ENCODE peak calls at places on chromosome 2, in eight cellular contexts. T, A, N, V, F, L, G and B are unnamed samples. For H3K36me3 and H3K4me1, the result is how much of the 10 kb centered on the place peaks cover.

GRCh38 chr2:70983506-70984227 is 5.2 kb downstream of the ANKRD53 start:
- DNase-seq in T (no peak), A (peak), N (no peak), V (no peak), F (no peak), L (no peak), G (no peak), B (no peak)

GRCh38 chr2:54079331-54079730 is 36.1 kb upstream of the ACYP2 start:
- DNase-seq in T (no peak), A (no peak), N (no peak), V (no peak), F (no peak), L (no peak), G (no peak), B (no peak)

GRCh38 chr2:135582383-135582782 is 51.1 kb downstream of the R3HDM1 start:
- DNase-seq in T (no peak), A (no peak), N (no peak), V (no peak), F (no peak), L (no peak), G (no peak), B (no peak)

GRCh38 chr2:150080115-150080514 is 407.4 kb downstream of the RND3 start:
- DNase-seq in T (no peak), A (no peak), N (no peak), V (no peak), F (no peak), L (peak), G (peak), B (no peak)

GRCh38 chr2:176121377-176122111 is 975 bp upstream of the HOXD9 start:
- DNase-seq in T (no peak), A (no peak), N (no peak), V (no peak), F (no peak), L (no peak), G (no peak), B (no peak)

GRCh38 chr2:16073471-16073870 is 133.1 kb downstream of the MYCN start:
- DNase-seq in T (no peak), A (no peak), N (peak), V (no peak), F (no peak), L (no peak), G (no peak), B (no peak)

GRCh38 chr2:9690716-9691498 is 60.1 kb upstream of the YWHAQ start:
- DNase-seq in T (no peak), A (no peak), N (peak), V (no peak), F (no peak), L (no peak), G (no peak), B (no peak)

GRCh38 chr2:69518836-69519235 is 81.6 kb upstream of the NFU1 start:
- DNase-seq in T (no peak), A (no peak), N (no peak), V (no peak), F (peak), L (peak), G (no peak), B (peak)

GRCh38 chr2:216559625-216560156 is 61.0 kb downstream of the RPL37A start:
- DNase-seq in T (no peak), A (no peak), N (no peak), V (no peak), F (no peak), L (no peak), G (no peak), B (no peak)

GRCh38 chr2:23452397-23452796 is 67.4 kb downstream of the KLHL29 start:
- DNase-seq in T (no peak), A (no peak), N (no peak), V (no peak), F (no peak), L (peak), G (no peak), B (no peak)

GRCh38 chr2:210502997-210503621 is 26.6 kb upstream of the LANCL1 start:
- DNase-seq in T (no peak), A (no peak), N (peak), V (peak), F (peak), L (peak), G (peak), B (no peak)

GRCh38 chr2:237378650-237379049 is 35.3 kb downstream of the COL6A3 start:
- DNase-seq in T (no peak), A (no peak), N (no peak), V (no peak), F (no peak), L (no peak), G (no peak), B (no peak)

GRCh38 chr2:104375206-104375605 is 478.7 kb upstream of the POU3F3 start:
- DNase-seq in T (no peak), A (no peak), N (no peak), V (no peak), F (no peak), L (no peak), G (no peak), B (no peak)

GRCh38 chr2:111119004-111119846 is 1.5 kb upstream of the BCL2L11 start:
- DNase-seq in T (no peak), A (no peak), N (no peak), V (peak), F (peak), L (no peak), G (no peak), B (no peak)

GRCh38 chr2:207133862-207134519 is 31.8 kb downstream of the KLF7 start:
- DNase-seq in T (peak), A (peak), N (no peak), V (peak), F (peak), L (peak), G (peak), B (peak)

GRCh38 chr2:102034683-102035606 is 43.2 kb downstream of the IL1R2 start:
- DNase-seq in T (no peak), A (no peak), N (no peak), V (no peak), F (no peak), L (no peak), G (no peak), B (no peak)

GRCh38 chr2:10717630-10718029 is 3.8 kb upstream of the ATP6V1C2 start:
- DNase-seq in T (no peak), A (peak), N (no peak), V (no peak), F (no peak), L (peak), G (peak), B (peak)

GRCh38 chr2:43333096-43333655 is 106.8 kb upstream of the ZFP36L2 start:
- DNase-seq in T (no peak), A (no peak), N (no peak), V (no peak), F (peak), L (no peak), G (no peak), B (peak)

GRCh38 chr2:1234731-1235308 is 178.4 kb upstream of the TPO start:
- DNase-seq in T (no peak), A (no peak), N (no peak), V (no peak), F (no peak), L (peak), G (no peak), B (no peak)

GRCh38 chr2:174863183-174863582 is 98.9 kb upstream of the CHRNA1 start:
- DNase-seq in T (no peak), A (no peak), N (no peak), V (no peak), F (no peak), L (no peak), G (no peak), B (no peak)

GRCh38 chr2:64112016-64112415 is 32.2 kb downstream of the PELI1 start:
- DNase-seq in T (no peak), A (no peak), N (no peak), V (no peak), F (no peak), L (no peak), G (no peak), B (no peak)

GRCh38 chr2:9739508-9739907 is 103.8 kb upstream of the TAF1B start:
- DNase-seq in T (peak), A (peak), N (peak), V (peak), F (peak), L (no peak), G (peak), B (no peak)

GRCh38 chr2:145874466-145874865 is 1354.5 kb upstream of the ZEB2 start:
- DNase-seq in T (no peak), A (peak), N (no peak), V (no peak), F (no peak), L (peak), G (peak), B (peak)

GRCh38 chr2:66306488-66306887 is 128.4 kb upstream of the MEIS1 start:
- DNase-seq in T (no peak), A (no peak), N (no peak), V (no peak), F (no peak), L (no peak), G (no peak), B (no peak)

GRCh38 chr2:26394694-26395093 is 7.0 kb upstream of the DRC1 start:
- DNase-seq in T (no peak), A (no peak), N (no peak), V (no peak), F (no peak), L (no peak), G (no peak), B (no peak)

GRCh38 chr2:108316194-108316880 is 27.6 kb downstream of the SULT1C2 start:
- DNase-seq in T (no peak), A (no peak), N (no peak), V (no peak), F (peak), L (no peak), G (no peak), B (no peak)

GRCh38 chr2:117958186-117958585 is 55.7 kb downstream of the CCDC93 start:
- DNase-seq in T (no peak), A (no peak), N (no peak), V (no peak), F (peak), L (peak), G (peak), B (peak)

GRCh38 chr2:216372761-216373291 is 543 bp upstream of the MARCHF4 start:
- DNase-seq in T (no peak), A (no peak), N (no peak), V (no peak), F (no peak), L (peak), G (peak), B (no peak)

GRCh38 chr2:65198737-65199136 is 28.9 kb upstream of the ACTR2 start:
- DNase-seq in T (no peak), A (peak), N (no peak), V (no peak), F (no peak), L (no peak), G (no peak), B (no peak)

GRCh38 chr2:38971377-38971776 is 81.7 kb downstream of the ARHGEF33 start:
- DNase-seq in T (no peak), A (no peak), N (no peak), V (no peak), F (no peak), L (no peak), G (no peak), B (no peak)

GRCh38 chr2:223674998-223675609 is 72.9 kb upstream of the SCG2 start:
- DNase-seq in T (no peak), A (peak), N (peak), V (no peak), F (no peak), L (peak), G (peak), B (no peak)

GRCh38 chr2:3246928-3247714 is 130.5 kb downstream of the EIPR1 start:
- DNase-seq in T (no peak), A (no peak), N (no peak), V (no peak), F (no peak), L (no peak), G (no peak), B (no peak)

GRCh38 chr2:3377279-3377611 is 373 bp downstream of the EIPR1 start:
- DNase-seq in T (no peak), A (peak), N (no peak), V (no peak), F (no peak), L (peak), G (peak), B (no peak)

GRCh38 chr2:32456808-32457207 is 100.0 kb downstream of the BIRC6 start:
- DNase-seq in T (no peak), A (no peak), N (no peak), V (no peak), F (no peak), L (no peak), G (no peak), B (no peak)
- H3K36me3 ChIP-seq in T (under half), A (under half), N (under half), V (under half), F (under half), L (under half), G (under half), B (under half)

DNA sequence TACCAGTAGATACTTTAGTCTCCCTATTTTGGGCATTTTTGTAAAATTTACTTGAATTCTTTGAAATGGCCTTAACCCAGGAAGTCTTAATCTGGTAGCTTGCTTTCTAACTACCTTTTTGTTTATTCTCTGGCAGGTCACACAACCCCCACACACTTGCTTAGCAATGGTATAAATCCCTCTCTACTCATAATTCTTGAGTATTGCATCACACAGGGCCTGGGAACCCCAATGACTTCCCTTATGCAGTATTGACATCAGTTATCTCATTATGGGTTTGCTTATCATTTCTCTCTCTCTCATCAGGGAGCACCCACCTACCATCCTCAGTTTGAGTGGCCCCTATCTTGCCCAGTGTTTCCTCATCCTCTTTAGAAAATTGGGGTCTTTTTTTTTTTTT is 207.1 kb downstream of the KCNS3 start:
- DNase-seq in T (no peak), A (no peak), N (no peak), V (no peak), F (no peak), L (no peak), G (no peak), B (no peak)
- H3K4me1 ChIP-seq in T (under half), A (under half), N (under half), V (under half), F (under half), L (under half), G (under half), B (under half)

GRCh38 chr2:11773747-11774536 is 27.5 kb downstream of the LPIN1 start:
- DNase-seq in T (no peak), A (no peak), N (no peak), V (no peak), F (no peak), L (no peak), G (no peak), B (no peak)
- H3K36me3 ChIP-seq in T (under half), A (under half), N (half or more), V (under half), F (under half), L (half or more), G (under half), B (under half)

DNA sequence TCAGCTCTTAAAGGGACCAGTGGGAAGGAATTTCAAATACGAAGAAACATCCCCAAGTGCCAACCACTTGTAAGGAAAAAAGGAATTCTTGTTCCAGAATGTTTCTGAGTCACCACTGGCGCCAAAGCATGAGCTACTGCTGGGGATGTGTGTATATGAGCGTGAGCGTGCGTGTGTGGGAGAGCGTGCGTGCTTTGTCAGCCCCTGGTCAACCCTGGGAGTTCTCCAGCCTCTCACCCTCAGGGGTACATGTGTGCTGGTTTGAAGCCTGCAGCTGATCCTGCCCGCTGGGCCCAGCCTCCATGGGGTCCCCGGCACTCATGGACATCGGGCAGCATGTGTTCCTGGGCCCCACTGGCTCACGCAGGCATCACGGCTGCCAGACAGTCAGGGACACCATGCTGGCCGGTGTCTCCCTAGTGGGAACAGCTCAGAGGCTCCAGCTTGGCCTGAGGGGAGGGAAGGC is 17.1 kb downstream of the HS6ST1 start:
- DNase-seq in T (no peak), A (peak), N (no peak), V (no peak), F (no peak), L (no peak), G (peak), B (no peak)
- H3K4me1 ChIP-seq in T (under half), A (half or more), N (under half), V (under half), F (under half), L (under half), G (under half), B (under half)